ENCODE peak calls at places on chromosomes 6 and 20, in nine cellular contexts. C, L, S, I, A, Q, U, V and H are unnamed samples.

GRCh38 chr20:1567392-1568165 is 10.1 kb upstream of the SIRPD start:
- DNase-seq in Q (no peak), L (no peak), V (no peak), U (no peak), C (no peak), A (no peak), I (no peak), S (no peak), H (no peak)

GRCh38 chr6:105993341-105993740 is 92.8 kb upstream of the PRDM1 start:
- DNase-seq in Q (no peak), S (peak; percentile 15), U (no peak), V (no peak), L (no peak), C (no peak), A (no peak), I (no peak), H (no peak)

GRCh38 chr6:134908906-134909516 is 40.9 kb downstream of the ALDH8A1 start:
- DNase-seq in Q (peak; percentile 61), S (no peak), L (no peak), I (no peak), V (no peak), U (peak; percentile 33), A (no peak), C (peak; percentile 68), H (no peak)

GRCh38 chr6:148548065-148548748 is 198.6 kb upstream of the UST start:
- DNase-seq in U (no peak), S (no peak), Q (no peak), C (peak; percentile 27), I (no peak), L (no peak), A (no peak), V (no peak), H (no peak)

GRCh38 chr6:154399097-154399496 is 42.5 kb upstream of the IPCEF1 start:
- DNase-seq in I (no peak), C (no peak), S (no peak), V (no peak), L (no peak), U (no peak), Q (no peak), A (no peak), H (no peak)

GRCh38 chr6:42104095-42104806 is 38.2 kb downstream of the C6orf132 start:
- DNase-seq in I (peak; percentile 67), V (no peak), Q (no peak), L (peak; percentile 91), C (peak; percentile 88), A (peak; percentile 61), U (peak; percentile 57), S (peak; percentile 75), H (peak; percentile 90)

GRCh38 chr6:109944448-109944847 is 33.7 kb upstream of the GPR6 start:
- DNase-seq in L (no peak), Q (no peak), V (no peak), A (no peak), S (no peak), I (no peak), U (no peak), C (no peak), H (no peak)

GRCh38 chr6:23754197-23754596 is 371.8 kb upstream of the NRSN1 start:
- DNase-seq in Q (no peak), U (no peak), V (peak; percentile 2), A (no peak), I (no peak), C (no peak), S (no peak), L (no peak), H (no peak)

GRCh38 chr6:4413073-4413472 is 277.7 kb upstream of the ECI2 start:
- DNase-seq in A (no peak), S (no peak), C (no peak), L (no peak), V (no peak), U (no peak), Q (no peak), I (no peak), H (no peak)

GRCh38 chr6:105112577-105112976 is 67.2 kb downstream of the POPDC3 start:
- DNase-seq in S (no peak), A (no peak), Q (no peak), I (no peak), C (no peak), V (no peak), U (no peak), L (no peak), H (no peak)

GRCh38 chr20:31560900-31561598 is 44.0 kb upstream of the ID1 start:
- DNase-seq in C (no peak), A (no peak), S (no peak), V (no peak), L (no peak), I (no peak), Q (no peak), U (no peak), H (no peak)

GRCh38 chr20:62066983-62067433 is 1.3 kb upstream of the TAF4 start:
- DNase-seq in C (peak; percentile 66), Q (no peak), I (no peak), V (no peak), A (no peak), L (peak; percentile 77), S (no peak), U (no peak), H (peak; percentile 63)

GRCh38 chr6:151379933-151380847 is 11.2 kb downstream of the ZBTB2 start:
- DNase-seq in L (no peak), A (no peak), U (no peak), Q (no peak), V (no peak), S (no peak), I (no peak), C (no peak), H (peak; percentile 46)

GRCh38 chr6:116010400-116011095 is 50.1 kb downstream of the FRK start:
- DNase-seq in Q (peak; percentile 62), S (peak; percentile 60), A (peak; percentile 26), I (peak; percentile 61), V (peak; percentile 40), U (peak; percentile 54), L (peak; percentile 11), C (peak; percentile 81), H (peak; percentile 15)

GRCh38 chr6:20034408-20034769 is 177.9 kb downstream of the MBOAT1 start:
- DNase-seq in V (no peak), S (no peak), C (no peak), A (no peak), Q (no peak), U (no peak), I (no peak), L (no peak), H (no peak)

GRCh38 chr6:44074383-44075136 is 52.7 kb downstream of the MRPL14 start:
- DNase-seq in L (peak; percentile 91), C (peak; percentile 78), U (peak; percentile 62), V (peak; percentile 83), I (peak; percentile 60), A (peak; percentile 50), S (peak; percentile 76), Q (no peak), H (peak; percentile 85)
- TF ChIP-seq CTCF in L (peak; percentile 89), C (peak; percentile 81), U (peak; percentile 91), V (peak; percentile 91), I (peak; percentile 89), A (peak; percentile 82), S (peak; percentile 83), Q (peak; percentile 67), H (peak; percentile 97)

GRCh38 chr6:138378463-138378862 is 758 bp downstream of the SMIM28 start:
- DNase-seq in V (no peak), A (no peak), C (no peak), U (no peak), Q (no peak), L (no peak), S (no peak), I (no peak), H (no peak)

GRCh38 chr6:138374230-138374629 is 3.5 kb upstream of the SMIM28 start:
- DNase-seq in C (no peak), I (no peak), L (no peak), U (no peak), S (no peak), V (no peak), Q (no peak), A (no peak), H (no peak)

GRCh38 chr6:138377844-138378243 is at the start of gene SMIM28:
- DNase-seq in S (no peak), L (no peak), I (no peak), U (no peak), C (no peak), A (no peak), Q (no peak), V (no peak), H (no peak)

GRCh38 chr6:138374815-138375214 is 2.9 kb upstream of the SMIM28 start:
- DNase-seq in V (no peak), L (no peak), Q (no peak), C (no peak), A (no peak), S (no peak), U (no peak), I (no peak), H (no peak)

GRCh38 chr6:138377042-138377441 is 663 bp upstream of the SMIM28 start:
- DNase-seq in C (no peak), V (no peak), S (no peak), L (no peak), Q (no peak), A (no peak), I (no peak), U (no peak), H (no peak)
- TF ChIP-seq CTCF in C (no peak), V (no peak), S (no peak), L (no peak), Q (no peak), A (no peak), I (no peak), U (no peak), H (no peak)

GRCh38 chr20:12700701-12701100 is 308.1 kb upstream of the SPTLC3 start:
- DNase-seq in S (no peak), V (no peak), C (peak; percentile 52), L (no peak), I (no peak), U (no peak), Q (no peak), A (no peak), H (no peak)

GRCh38 chr20:12699374-12700228 is 309.2 kb upstream of the SPTLC3 start:
- DNase-seq in I (no peak), V (no peak), A (no peak), S (no peak), Q (no peak), L (no peak), C (no peak), U (no peak), H (no peak)

GRCh38 chr20:12698817-12699216 is 310.0 kb upstream of the SPTLC3 start:
- DNase-seq in A (no peak), U (no peak), C (no peak), V (peak; percentile 2), Q (no peak), L (no peak), I (no peak), S (no peak), H (no peak)

GRCh38 chr20:12695937-12696336 is 312.8 kb upstream of the SPTLC3 start:
- DNase-seq in C (no peak), I (no peak), V (no peak), L (no peak), U (no peak), Q (no peak), A (no peak), S (no peak), H (no peak)
- TF ChIP-seq CTCF in C (no peak), I (no peak), V (no peak), L (no peak), U (no peak), Q (no peak), A (no peak), S (no peak), H (no peak)

DNA sequence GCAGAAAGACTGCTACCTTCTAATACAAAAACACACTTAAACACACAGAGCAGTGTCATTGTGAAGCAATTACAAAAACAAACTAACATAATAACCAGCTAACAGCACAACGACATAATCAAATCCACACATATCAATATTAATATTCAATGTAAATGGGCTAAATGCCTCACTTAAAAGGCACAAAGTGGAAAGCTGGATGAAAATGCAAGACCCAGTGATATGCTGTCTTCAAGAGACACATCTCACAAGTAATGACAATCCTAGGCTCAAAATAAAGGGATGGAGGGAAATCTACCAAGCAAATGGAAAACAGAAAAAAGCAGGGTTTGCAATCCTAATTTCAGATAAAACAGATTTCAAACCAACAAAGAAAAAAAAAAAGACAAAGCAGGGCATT is 67.8 kb upstream of the HTR1E start:
- DNase-seq in U (no peak), Q (no peak), V (no peak), S (no peak), A (no peak), L (no peak), C (no peak), I (no peak), H (no peak)
- TF ChIP-seq CTCF in U (no peak), Q (no peak), V (no peak), S (no peak), A (no peak), L (no peak), C (no peak), I (no peak), H (no peak)